ENCODE peak calls at places on chromosomes 3 and 15, in five cellular contexts. W is SIG-M5; Z is Panc1; K is H54; O is effector CD4-positive, alpha-beta T cell. E is an unnamed sample.

GRCh38 chr3:197181751-197182150 is 116.7 kb downstream of the DLG1 start:
- DNase-seq in W (no peak), Z (no peak), K (no peak), O (no peak), E (no peak)

GRCh38 chr3:45635475-45636256 is 41.1 kb downstream of the LIMD1 start:
- DNase-seq in W (no peak), Z (no peak), K (peak), O (no peak), E (peak)

GRCh38 chr15:38631126-38632075 is 66.8 kb upstream of the RASGRP1 start:
- DNase-seq in W (no peak), Z (no peak), K (no peak), O (no peak), E (no peak)

GRCh38 chr3:45010718-45011355 is 15.3 kb upstream of the CLEC3B start:
- DNase-seq in W (no peak), Z (no peak), K (peak), O (no peak), E (peak)

GRCh38 chr3:105960381-105960780 is 91.6 kb upstream of the CBLB start:
- DNase-seq in W (no peak), Z (no peak), K (no peak), O (no peak), E (no peak)

GRCh38 chr3:38491215-38491614 is 4.9 kb upstream of the EXOG start:
- DNase-seq in W (no peak), Z (no peak), K (no peak), O (no peak), E (no peak)

GRCh38 chr3:32685604-32686185 is 707 bp downstream of the CNOT10 start:
- DNase-seq in W (no peak), Z (no peak), K (no peak), O (no peak), E (no peak)

GRCh38 chr15:63565784-63566183 is 31.4 kb upstream of the FBXL22 start:
- DNase-seq in W (no peak), Z (no peak), K (no peak), O (no peak), E (no peak)

GRCh38 chr15:67550522-67550921 is 8.0 kb downstream of the MAP2K5 start:
- DNase-seq in W (no peak), Z (no peak), K (no peak), O (no peak), E (no peak)

GRCh38 chr3:94972066-94972465 is 909.2 kb downstream of the NSUN3 start:
- DNase-seq in W (no peak), Z (no peak), K (no peak), O (no peak), E (no peak)

GRCh38 chr15:62248277-62248974 is 83.3 kb upstream of the C2CD4B start:
- DNase-seq in W (no peak), Z (no peak), K (no peak), O (no peak), E (peak)

GRCh38 chr3:122169911-122170310 is 13.6 kb upstream of the CASR start:
- DNase-seq in W (no peak), Z (no peak), K (no peak), O (no peak), E (peak)

GRCh38 chr3:65659396-65659795 is 379.3 kb downstream of the MAGI1 start:
- DNase-seq in W (no peak), Z (no peak), K (no peak), O (no peak), E (no peak)

GRCh38 chr15:57149196-57149595 is 227.1 kb upstream of the CGNL1 start:
- DNase-seq in W (no peak), Z (no peak), K (no peak), O (no peak), E (no peak)

GRCh38 chr3:31760654-31761053 is 220.4 kb downstream of the OSBPL10 start:
- DNase-seq in W (no peak), Z (no peak), K (no peak), O (no peak), E (no peak)

GRCh38 chr3:128489860-128490649 is 2.9 kb downstream of the GATA2 start:
- DNase-seq in W (no peak), Z (no peak), K (no peak), O (no peak), E (no peak)

GRCh38 chr15:37695719-37696118 is 238.7 kb upstream of the TMCO5A start:
- DNase-seq in W (no peak), Z (no peak), K (no peak), O (no peak), E (no peak)

GRCh38 chr3:142211034-142211433 is 14.4 kb downstream of the GK5 start:
- DNase-seq in W (no peak), Z (no peak), K (no peak), O (no peak), E (no peak)

GRCh38 chr3:158918008-158918407 is 116.2 kb downstream of the MFSD1 start:
- DNase-seq in W (no peak), Z (peak), K (peak), O (no peak), E (no peak)

GRCh38 chr15:94177112-94177511 is 54.2 kb upstream of the MCTP2 start:
- DNase-seq in W (no peak), Z (no peak), K (no peak), O (no peak), E (no peak)

GRCh38 chr3:152466784-152467183 is 198.1 kb downstream of the MBNL1 start:
- DNase-seq in W (no peak), Z (no peak), K (no peak), O (no peak), E (no peak)

GRCh38 chr3:44848634-44849033 is 13.1 kb upstream of the TMEM42 start:
- DNase-seq in W (no peak), Z (no peak), K (no peak), O (no peak), E (no peak)

GRCh38 chr3:151327571-151328198 is 1.7 kb downstream of the P2RY13 start:
- DNase-seq in W (no peak), Z (no peak), K (no peak), O (no peak), E (no peak)

GRCh38 chr3:148221303-148221702 is 476.4 kb upstream of the AGTR1 start:
- DNase-seq in W (no peak), Z (no peak), K (no peak), O (no peak), E (no peak)

GRCh38 chr3:105827101-105827634 is 41.6 kb downstream of the CBLB start:
- DNase-seq in W (no peak), Z (no peak), K (no peak), O (no peak), E (no peak)

GRCh38 chr15:85149460-85150129 is 167.9 kb downstream of the PDE8A start:
- DNase-seq in W (no peak), Z (no peak), K (no peak), O (no peak), E (no peak)